ENCODE peak calls at places on chromosomes 3 and 15, in four cellular contexts. A is CD4-positive, alpha-beta T cell; Y is psoas muscle; O is progenitor cell of endocrine pancreas. R is an unnamed sample.

GRCh38 chr15:77836116-77836798 is 203.5 kb upstream of the LINGO1 start:
- DNase-seq in O (no peak), A (no peak), Y (no peak), R (no peak)

GRCh38 chr3:171788546-171789351 is 21.5 kb downstream of the PLD1 start:
- DNase-seq in O (no peak), Y (no peak), A (no peak), R (no peak)

GRCh38 chr15:39153718-39154117 is 427.2 kb upstream of the THBS1 start:
- DNase-seq in Y (no peak), A (no peak), O (no peak), R (no peak)

GRCh38 chr3:101819649-101820202 is 29.6 kb upstream of the NFKBIZ start:
- DNase-seq in A (no peak), Y (no peak), O (no peak), R (no peak)

GRCh38 chr15:76384409-76384808 is 47.8 kb downstream of the ISL2 start:
- DNase-seq in A (no peak), Y (no peak), O (no peak), R (no peak)

GRCh38 chr3:110413807-110414748 is 657.5 kb upstream of the NECTIN3 start:
- DNase-seq in Y (no peak), O (no peak), A (no peak), R (no peak)

GRCh38 chr3:158314426-158315357 is 204.8 kb downstream of the RSRC1 start:
- DNase-seq in A (no peak), O (no peak), Y (no peak), R (no peak)

GRCh38 chr15:90870354-90871096 is 2.1 kb downstream of the FURIN start:
- DNase-seq in A (no peak), Y (no peak), O (no peak), R (no peak)

GRCh38 chr15:25089577-25089976 is 134.8 kb downstream of the SNRPN start:
- DNase-seq in O (no peak), Y (no peak), A (no peak), R (no peak)

GRCh38 chr3:42185044-42185443 is 80.9 kb downstream of the CCK start:
- DNase-seq in A (no peak), Y (no peak), O (no peak), R (no peak)

GRCh38 chr3:73324203-73325155 is 263.0 kb downstream of the EBLN2 start:
- DNase-seq in Y (no peak), A (no peak), O (no peak), R (no peak)

GRCh38 chr15:93523490-93523889 is 434.5 kb upstream of the RGMA start:
- DNase-seq in Y (no peak), O (no peak), A (no peak), R (no peak)

GRCh38 chr3:29513236-29513635 is 232.4 kb downstream of the RBMS3 start:
- DNase-seq in A (no peak), Y (no peak), O (no peak), R (no peak)

GRCh38 chr3:40104441-40104840 is 205.1 kb upstream of the EIF1B start:
- DNase-seq in Y (no peak), O (no peak), A (no peak), R (no peak)

GRCh38 chr3:40108643-40109042 is 200.9 kb upstream of the EIF1B start:
- DNase-seq in O (no peak), A (no peak), Y (no peak), R (no peak)

DNA sequence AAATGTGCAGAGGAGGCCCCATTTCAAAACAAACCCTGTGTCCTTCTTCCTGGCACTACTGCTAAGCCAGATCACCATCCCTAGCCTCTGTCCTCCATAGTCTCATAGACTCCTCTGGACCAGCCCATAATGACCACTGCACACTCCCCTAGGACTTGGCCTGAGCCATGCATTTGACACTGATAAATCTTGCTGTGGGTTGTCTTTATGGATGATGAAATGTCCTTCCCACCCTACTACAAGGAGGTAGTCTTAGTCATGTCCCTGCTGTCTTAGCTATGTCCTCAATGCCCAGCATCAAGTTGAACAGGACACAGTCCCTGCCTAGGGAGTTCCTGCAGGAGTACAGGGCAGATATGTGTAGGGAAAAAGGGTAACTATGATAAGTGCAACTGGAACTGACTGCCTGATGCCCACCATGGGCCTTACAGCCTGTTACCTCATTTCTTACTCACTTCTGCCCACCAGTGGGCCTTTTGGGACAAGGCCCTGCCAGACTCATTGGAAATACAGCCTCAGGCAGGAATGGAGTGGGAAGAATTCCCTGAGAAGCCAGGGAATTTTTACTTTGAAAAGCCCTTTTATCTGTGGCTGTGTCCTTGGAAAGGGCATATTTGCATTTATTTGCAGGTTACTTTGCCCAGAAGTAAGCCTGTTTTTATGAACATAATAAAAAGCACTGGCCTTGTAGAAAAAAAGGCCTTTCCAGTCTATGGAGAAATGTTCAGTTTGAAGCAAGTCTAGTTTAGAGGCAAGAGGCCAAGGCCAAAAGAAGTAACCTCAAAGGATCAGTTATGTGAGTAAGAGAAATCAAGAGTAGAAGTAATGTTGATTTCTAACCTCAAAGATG is 199.6 kb upstream of the EIF1B start:
- DNase-seq in O (no peak), A (no peak), Y (no peak), R (peak)
- TF ChIP-seq CTCF in O (peak), A (no peak), Y (no peak), R (peak)

DNA sequence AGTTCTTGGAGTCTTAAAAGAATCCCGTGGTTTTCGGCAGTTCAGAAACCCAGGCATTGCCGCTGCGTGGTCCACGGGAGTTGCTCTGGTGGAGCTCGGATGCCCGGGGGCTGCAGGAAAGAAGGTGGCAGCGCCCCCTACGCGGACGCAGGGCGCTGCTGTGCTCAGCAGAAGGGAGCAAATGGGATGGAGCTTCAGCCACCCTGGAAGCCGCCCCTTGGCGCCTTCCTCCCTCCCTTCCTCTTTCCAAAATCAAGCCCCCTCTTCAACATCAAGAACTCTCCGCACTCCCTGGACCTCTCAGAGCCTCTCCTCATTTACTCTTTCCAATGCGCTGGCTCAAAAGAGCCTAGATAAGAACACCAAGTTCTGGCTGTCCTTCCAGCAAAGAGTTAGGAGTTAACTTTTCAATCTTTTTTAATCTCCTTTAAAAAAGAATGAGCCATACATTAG is 880 bp upstream of the CHRNA7 start:
- DNase-seq in Y (peak), A (no peak), O (peak), R (peak)
- TF ChIP-seq CTCF in Y (peak), A (no peak), O (peak), R (no peak)

GRCh38 chr15:85430406-85431204 is 50.2 kb downstream of the AKAP13 start:
- DNase-seq in O (no peak), A (no peak), Y (no peak), R (no peak)

GRCh38 chr15:85423256-85423655 is 42.9 kb downstream of the AKAP13 start:
- DNase-seq in Y (no peak), O (no peak), A (no peak), R (no peak)

GRCh38 chr15:85429522-85429921 is 49.1 kb downstream of the AKAP13 start:
- DNase-seq in O (no peak), A (no peak), Y (no peak), R (no peak)

GRCh38 chr15:85424154-85424553 is 43.8 kb downstream of the AKAP13 start:
- DNase-seq in Y (no peak), A (no peak), O (no peak), R (no peak)

GRCh38 chr15:85427286-85428028 is 47.1 kb downstream of the AKAP13 start:
- DNase-seq in O (no peak), A (no peak), Y (no peak), R (no peak)
- TF ChIP-seq CTCF in O (no peak), A (no peak), Y (no peak), R (no peak)

GRCh38 chr3:20154928-20155327 is 31.1 kb downstream of the SGO1 start:
- DNase-seq in A (no peak), O (no peak), Y (no peak), R (no peak)
- TF ChIP-seq CTCF in A (no peak), O (no peak), Y (no peak), R (no peak)

GRCh38 chr15:81163961-81164800 is 30.1 kb downstream of the CFAP161 start:
- DNase-seq in O (no peak), A (no peak), Y (no peak), R (no peak)
- TF ChIP-seq CTCF in O (no peak), A (no peak), Y (no peak), R (no peak)

DNA sequence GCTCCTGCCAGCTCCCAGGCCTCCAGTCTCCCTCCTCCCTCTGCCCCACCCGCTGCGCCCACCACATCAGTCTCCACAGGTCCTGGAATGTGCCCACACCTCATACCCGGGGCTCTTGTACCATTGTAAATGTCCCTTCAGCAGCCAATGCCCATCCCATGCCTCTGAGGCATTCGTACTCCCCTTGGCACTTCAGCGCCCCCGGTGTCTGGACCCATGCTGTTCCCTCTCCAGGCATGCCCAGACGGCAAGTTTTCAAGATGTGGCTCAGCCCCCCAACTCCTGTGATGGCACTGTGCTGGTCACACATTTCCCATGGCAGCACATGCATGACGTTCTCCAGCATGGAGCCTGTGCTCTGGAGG is 13.3 kb downstream of the PLXND1 start:
- DNase-seq in A (no peak), O (no peak), Y (no peak), R (no peak)
- TF ChIP-seq CTCF in A (no peak), O (no peak), Y (no peak), R (no peak)

DNA sequence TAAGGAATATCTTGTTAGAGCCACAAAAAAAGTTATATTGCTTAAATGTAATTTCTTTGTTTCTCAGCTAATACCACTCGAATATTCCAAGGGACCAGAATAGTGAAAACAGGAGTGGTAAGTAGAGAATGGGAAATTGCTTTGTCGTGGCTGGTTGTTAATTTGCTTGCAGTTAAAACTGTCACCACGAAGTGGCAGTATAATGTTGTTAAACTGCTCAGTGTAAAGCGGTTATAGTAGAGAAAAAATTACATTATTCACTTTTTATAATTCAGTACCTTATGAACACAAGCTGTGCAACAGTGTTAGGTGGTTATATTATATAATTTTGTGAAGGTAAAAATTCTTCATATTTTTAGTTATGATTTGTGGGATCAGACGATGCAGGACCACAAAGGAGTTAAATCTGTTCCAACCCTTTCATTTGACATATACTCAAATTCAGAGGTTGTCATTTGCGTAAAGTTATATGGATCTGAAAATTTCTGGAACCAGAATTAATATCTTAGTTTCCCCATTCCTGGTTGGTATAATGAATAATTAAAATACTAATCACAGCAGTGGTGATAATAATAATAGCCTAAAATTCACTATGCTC is 171.8 kb downstream of the FEZF2 start:
- DNase-seq in Y (no peak), A (no peak), O (no peak), R (peak)
- TF ChIP-seq CTCF in Y (peak), A (peak), O (peak), R (peak)